ENCODE peak calls at places on chromosomes 7 and 10, in five cellular contexts. B is GM12864, Q is PC-3, V is endodermal cell, Y is epithelial cell of esophagus. R is an unnamed sample.
A peak's percentile ranks its signal among the peaks of the same experiment; 100 is the strongest.

GRCh38 chr10:11793762-11794479 is 29.2 kb upstream of the PROSER2 start:
- DNase-seq in B (no peak), Q (peak; percentile 89), V (peak; percentile 83), Y (peak; percentile 92), R (no peak)

GRCh38 chr7:3149231-3149960 is 105.7 kb upstream of the CARD11 start:
- DNase-seq in B (no peak), Q (no peak), V (peak; percentile 47), Y (no peak), R (no peak)

GRCh38 chr10:4767033-4767814 is 58.8 kb upstream of the AKR1E2 start:
- DNase-seq in B (no peak), Q (peak; percentile 52), V (no peak), Y (peak; percentile 64), R (no peak)

GRCh38 chr7:96303105-96303685 is 18.7 kb downstream of the SLC25A13 start:
- DNase-seq in B (no peak), Q (peak; percentile 62), V (peak; percentile 61), Y (peak; percentile 84), R (no peak)

GRCh38 chr10:133242611-133243356 is 5.1 kb downstream of the VENTX start:
- DNase-seq in B (no peak), Q (no peak), V (no peak), Y (no peak), R (no peak)

GRCh38 chr7:29749701-29750321 is 56.5 kb upstream of the WIPF3 start:
- DNase-seq in B (no peak), Q (no peak), V (no peak), Y (no peak), R (no peak)

GRCh38 chr7:100489824-100490223 is 6.1 kb downstream of the NYAP1 start:
- DNase-seq in B (peak; percentile 59), Q (peak; percentile 35), V (peak; percentile 89), Y (peak; percentile 51), R (peak; percentile 92)

GRCh38 chr10:102368072-102368471 is 27.4 kb upstream of the NFKB2 start:
- DNase-seq in B (no peak), Q (no peak), V (no peak), Y (peak; percentile 64), R (no peak)

GRCh38 chr10:27088263-27089044 is 11.8 kb downstream of the ANKRD26 start:
- DNase-seq in B (no peak), Q (no peak), V (no peak), Y (peak; percentile 6), R (no peak)

GRCh38 chr7:87144173-87144657 is 8.0 kb upstream of the DMTF1 start:
- DNase-seq in B (peak; percentile 78), Q (no peak), V (no peak), Y (no peak), R (peak; percentile 61)

GRCh38 chr10:1274098-1274745 is 218.0 kb downstream of the WDR37 start:
- DNase-seq in B (no peak), Q (no peak), V (peak; percentile 43), Y (no peak), R (no peak)

GRCh38 chr7:78695826-78696225 is 757.6 kb downstream of the MAGI2 start:
- DNase-seq in B (no peak), Q (no peak), V (no peak), Y (no peak), R (no peak)

GRCh38 chr7:61111-61510 is 131.3 kb upstream of the FAM20C start:
- DNase-seq in B (no peak), Q (no peak), V (no peak), Y (no peak), R (no peak)

GRCh38 chr10:70426835-70427234 is 14.6 kb downstream of the NODAL start:
- DNase-seq in B (no peak), Q (no peak), V (no peak), Y (no peak), R (no peak)

GRCh38 chr7:28573751-28574295 is 161.5 kb downstream of the CREB5 start:
- DNase-seq in B (no peak), Q (peak; percentile 41), V (no peak), Y (peak; percentile 15), R (no peak)

GRCh38 chr10:112307631-112308502 is 24.7 kb downstream of the TECTB start:
- DNase-seq in B (no peak), Q (peak; percentile 51), V (peak; percentile 89), Y (peak; percentile 60), R (peak; percentile 69)

GRCh38 chr7:47327306-47327697 is 254.6 kb downstream of the TNS3 start:
- DNase-seq in B (no peak), Q (no peak), V (no peak), Y (no peak), R (no peak)

GRCh38 chr7:111103136-111103535 is 12.2 kb downstream of the LRRN3 start:
- DNase-seq in B (no peak), Q (no peak), V (no peak), Y (no peak), R (no peak)

GRCh38 chr7:2732388-2732787 is 44.4 kb downstream of the AMZ1 start:
- DNase-seq in B (no peak), Q (no peak), V (no peak), Y (no peak), R (no peak)

GRCh38 chr7:11457419-11457818 is 374.6 kb downstream of the THSD7A start:
- DNase-seq in B (no peak), Q (no peak), V (no peak), Y (no peak), R (no peak)

GRCh38 chr10:27620425-27621397 is 116.6 kb downstream of the RAB18 start:
- DNase-seq in B (no peak), Q (no peak), V (no peak), Y (peak; percentile 45), R (no peak)

GRCh38 chr7:90119178-90119971 is 34.9 kb upstream of the STEAP1 start:
- DNase-seq in B (no peak), Q (no peak), V (peak; percentile 61), Y (no peak), R (no peak)

GRCh38 chr10:73876157-73876556 is 1.8 kb upstream of the CAMK2G start:
- DNase-seq in B (no peak), Q (peak; percentile 73), V (peak; percentile 60), Y (peak; percentile 49), R (no peak)

GRCh38 chr7:157006829-157007469 is 3.5 kb downstream of the MNX1 start:
- DNase-seq in B (no peak), Q (no peak), V (no peak), Y (no peak), R (no peak)

GRCh38 chr7:149598721-149599308 is 101.2 kb upstream of the ZNF746 start:
- DNase-seq in B (no peak), Q (peak; percentile 69), V (peak; percentile 81), Y (peak; percentile 69), R (peak; percentile 31)

GRCh38 chr7:65938336-65938895 is 43.6 kb downstream of the GUSB start:
- DNase-seq in B (no peak), Q (no peak), V (no peak), Y (no peak), R (no peak)

GRCh38 chr7:106794276-106795136 is 70.6 kb upstream of the PIK3CG start:
- DNase-seq in B (no peak), Q (no peak), V (no peak), Y (no peak), R (no peak)

GRCh38 chr7:18570890-18571478 is 75.4 kb downstream of the HDAC9 start:
- DNase-seq in B (no peak), Q (peak; percentile 78), V (no peak), Y (peak; percentile 61), R (no peak)

GRCh38 chr10:131242007-131242406 is 69.5 kb downstream of the TCERG1L start:
- DNase-seq in B (no peak), Q (peak; percentile 6), V (peak; percentile 89), Y (no peak), R (no peak)
- TF ChIP-seq CTCF in B (no peak), Q (peak; percentile 26), V (peak; percentile 88), Y (no peak), R (peak; percentile 18)

GRCh38 chr7:5139998-5140397 is 50.0 kb upstream of the WIPI2 start:
- DNase-seq in B (no peak), Q (peak; percentile 22), V (peak; percentile 87), Y (no peak), R (peak; percentile 49)
- TF ChIP-seq CTCF in B (peak; percentile 53), Q (peak; percentile 49), V (peak; percentile 80), Y (no peak), R (peak; percentile 63)

GRCh38 chr7:52260046-52260665 is 775.3 kb upstream of the POM121L12 start:
- DNase-seq in B (no peak), Q (peak; percentile 32), V (peak; percentile 66), Y (no peak), R (no peak)
- TF ChIP-seq CTCF in B (no peak), Q (peak; percentile 47), V (peak; percentile 79), Y (no peak), R (no peak)

GRCh38 chr10:62099299-62099698 is 169.3 kb downstream of the RTKN2 start:
- DNase-seq in B (no peak), Q (no peak), V (no peak), Y (no peak), R (no peak)
- TF ChIP-seq CTCF in B (no peak), Q (no peak), V (no peak), Y (no peak), R (no peak)

GRCh38 chr7:155953501-155953778 is 141.2 kb upstream of the SHH start:
- DNase-seq in B (no peak), Q (no peak), V (peak; percentile 3), Y (no peak), R (no peak)

GRCh38 chr7:155954550-155955366 is 142.5 kb upstream of the SHH start:
- DNase-seq in B (no peak), Q (no peak), V (no peak), Y (no peak), R (no peak)

GRCh38 chr7:155955367-155955635 is 143.0 kb upstream of the SHH start:
- DNase-seq in B (no peak), Q (no peak), V (no peak), Y (no peak), R (no peak)

GRCh38 chr7:155951554-155952158 is 139.4 kb upstream of the SHH start:
- DNase-seq in B (no peak), Q (peak; percentile 96), V (no peak), Y (peak; percentile 97), R (no peak)

DNA sequence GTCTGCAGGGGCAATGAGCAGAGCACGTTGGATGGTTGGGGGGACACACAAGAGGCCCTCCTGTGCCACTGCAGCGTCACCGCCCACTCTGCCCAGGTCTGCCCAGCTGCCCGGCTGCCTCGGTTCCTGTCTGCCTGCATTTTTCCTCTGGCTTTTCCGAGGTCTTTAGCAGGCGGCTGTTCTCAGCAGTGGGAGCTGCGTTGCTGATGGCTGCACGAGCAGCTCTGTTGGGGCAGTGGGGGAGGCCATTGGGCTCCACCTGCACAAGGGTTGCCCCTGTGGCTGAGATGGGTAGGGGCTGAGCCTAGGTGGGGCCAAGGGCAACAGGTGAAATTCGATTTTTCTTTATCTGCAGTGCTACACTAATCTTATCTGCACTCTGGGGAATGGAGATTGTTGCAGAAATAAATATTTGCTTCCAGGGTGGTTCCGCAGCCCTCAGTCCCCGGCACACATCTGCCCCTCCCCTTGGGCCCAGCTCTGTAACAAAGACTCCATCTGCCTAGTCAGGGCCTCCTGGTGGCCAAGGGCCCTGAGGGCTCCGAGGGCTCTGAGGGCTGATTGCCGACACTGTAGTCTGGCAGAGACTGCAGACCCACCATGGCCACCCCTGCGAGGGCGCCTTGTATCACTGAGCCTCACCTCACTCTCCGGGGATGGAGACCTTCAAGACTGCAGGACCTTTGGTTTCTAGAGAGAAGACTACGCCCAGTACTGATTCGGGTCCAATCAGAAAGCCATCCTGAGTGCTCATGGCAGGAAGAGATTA is 141.7 kb upstream of the SHH start:
- DNase-seq in B (no peak), Q (no peak), V (no peak), Y (no peak), R (no peak)
- TF ChIP-seq CTCF in B (no peak), Q (no peak), V (peak; percentile 55), Y (no peak), R (no peak)

R was measured in GM13977.